ENCODE peak calls at places on chromosomes 13 and 19, in eight cellular contexts. F is right lobe of liver, D is mammary epithelial cell, Z is HFF-Myc, L is colonic mucosa, V is A549, K is K562, P is neural progenitor cell. I is an unnamed sample.

GRCh38 chr19:40932008-40932959 is 50.3 kb upstream of the CYP2A7 start:
- DNase-seq in F (no peak), D (no peak), Z (no peak), L (no peak), V (no peak), K (peak), P (no peak), I (no peak)

GRCh38 chr19:39968789-39969188 is 2.2 kb upstream of the PSMC4 start:
- DNase-seq in F (no peak), D (no peak), Z (no peak), L (peak), V (no peak), K (no peak), P (no peak), I (no peak)

GRCh38 chr13:23321534-23322241 is 111.8 kb downstream of the SACS start:
- DNase-seq in F (no peak), D (peak), Z (peak), L (no peak), V (peak), K (no peak), P (no peak), I (peak)

GRCh38 chr19:43774103-43774939 is 6.5 kb downstream of the KCNN4 start:
- DNase-seq in F (peak), D (no peak), Z (no peak), L (peak), V (no peak), K (peak), P (peak), I (peak)

GRCh38 chr19:30088567-30088966 is 146.5 kb downstream of the URI1 start:
- DNase-seq in F (peak), D (no peak), Z (no peak), L (no peak), V (no peak), K (no peak), P (no peak), I (no peak)

GRCh38 chr13:32039056-32039455 is 7.5 kb downstream of the FRY start:
- DNase-seq in F (no peak), D (no peak), Z (no peak), L (no peak), V (no peak), K (no peak), P (no peak), I (no peak)

GRCh38 chr19:39199025-39199424 is 2.3 kb downstream of the NCCRP1 start:
- DNase-seq in F (no peak), D (no peak), Z (no peak), L (no peak), V (no peak), K (no peak), P (peak), I (no peak)

GRCh38 chr19:11261431-11261901 is 858 bp downstream of the DOCK6 start:
- DNase-seq in F (no peak), D (no peak), Z (no peak), L (no peak), V (no peak), K (no peak), P (peak), I (no peak)

GRCh38 chr19:41612483-41612882 is 14.4 kb downstream of the CEACAM4 start:
- DNase-seq in F (no peak), D (no peak), Z (no peak), L (no peak), V (no peak), K (no peak), P (no peak), I (no peak)

GRCh38 chr19:11322269-11323024 is 17.0 kb downstream of the RAB3D start:
- DNase-seq in F (no peak), D (no peak), Z (no peak), L (no peak), V (no peak), K (no peak), P (no peak), I (no peak)

GRCh38 chr19:28932446-28932845 is 280.5 kb downstream of the UQCRFS1 start:
- DNase-seq in F (no peak), D (no peak), Z (no peak), L (no peak), V (no peak), K (no peak), P (no peak), I (no peak)

GRCh38 chr19:50873056-50873455 is at the start of gene KLK2:
- DNase-seq in F (no peak), D (no peak), Z (no peak), L (no peak), V (no peak), K (no peak), P (no peak), I (no peak)

GRCh38 chr19:50875795-50876422 is 2.7 kb downstream of the KLK2 start:
- DNase-seq in F (no peak), D (no peak), Z (no peak), L (no peak), V (no peak), K (no peak), P (no peak), I (no peak)

GRCh38 chr19:50869479-50869878 is 3.8 kb upstream of the KLK2 start:
- DNase-seq in F (no peak), D (no peak), Z (no peak), L (no peak), V (no peak), K (no peak), P (no peak), I (no peak)

GRCh38 chr19:50874185-50874584 is 946 bp downstream of the KLK2 start:
- DNase-seq in F (no peak), D (no peak), Z (no peak), L (no peak), V (no peak), K (no peak), P (no peak), I (no peak)

DNA sequence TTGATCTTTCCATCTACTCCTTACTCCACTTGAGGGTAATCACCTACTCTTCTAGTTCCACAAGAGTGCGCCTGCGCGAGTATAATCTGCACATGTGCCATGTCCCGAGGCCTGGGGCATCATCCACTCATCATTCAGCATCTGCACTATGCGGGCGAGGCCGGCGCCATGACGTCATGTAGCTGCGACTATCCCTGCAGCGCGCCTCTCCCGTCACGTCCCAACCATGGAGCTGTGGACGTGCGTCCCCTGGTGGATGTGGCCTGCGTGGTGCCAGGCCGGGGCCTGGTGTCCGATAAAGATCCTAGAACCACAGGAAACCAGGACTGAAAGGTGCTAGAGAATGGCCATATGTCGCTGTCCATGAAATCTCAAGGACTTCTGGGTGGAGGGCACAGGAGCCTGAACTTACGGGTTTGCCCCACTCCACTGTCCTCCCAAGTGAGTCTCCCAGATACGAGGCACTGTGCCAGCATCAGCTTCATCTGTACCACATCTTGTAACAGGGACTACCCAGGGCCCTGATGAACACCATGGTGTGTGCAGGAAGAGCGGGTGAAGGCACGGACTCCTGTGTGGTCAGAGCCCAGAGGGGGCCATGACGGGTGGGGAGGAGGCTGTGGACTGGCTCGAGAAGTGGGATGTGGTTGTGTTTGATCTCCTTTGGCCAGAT is 2.7 kb upstream of the KLK2 start:
- DNase-seq in F (no peak), D (no peak), Z (no peak), L (no peak), V (peak), K (peak), P (peak), I (no peak)
- TF ChIP-seq CTCF in F (no peak), D (no peak), Z (no peak), L (no peak), V (peak), K (peak), P (peak), I (no peak)

GRCh38 chr19:36113425-36113824 is 1.2 kb downstream of the POLR2I start:
- DNase-seq in F (no peak), D (no peak), Z (no peak), L (no peak), V (no peak), K (no peak), P (no peak), I (no peak)

GRCh38 chr19:36112678-36113077 is 1.7 kb downstream of the OVOL3 start:
- DNase-seq in F (no peak), D (no peak), Z (no peak), L (no peak), V (no peak), K (no peak), P (no peak), I (no peak)

GRCh38 chr19:36114763-36115452 is at the start of gene POLR2I:
- DNase-seq in F (peak), D (peak), Z (peak), L (peak), V (peak), K (peak), P (peak), I (peak)

GRCh38 chr19:36115453-36116343 is at the start of gene TBCB:
- DNase-seq in F (peak), D (no peak), Z (no peak), L (peak), V (peak), K (peak), P (peak), I (no peak)

DNA sequence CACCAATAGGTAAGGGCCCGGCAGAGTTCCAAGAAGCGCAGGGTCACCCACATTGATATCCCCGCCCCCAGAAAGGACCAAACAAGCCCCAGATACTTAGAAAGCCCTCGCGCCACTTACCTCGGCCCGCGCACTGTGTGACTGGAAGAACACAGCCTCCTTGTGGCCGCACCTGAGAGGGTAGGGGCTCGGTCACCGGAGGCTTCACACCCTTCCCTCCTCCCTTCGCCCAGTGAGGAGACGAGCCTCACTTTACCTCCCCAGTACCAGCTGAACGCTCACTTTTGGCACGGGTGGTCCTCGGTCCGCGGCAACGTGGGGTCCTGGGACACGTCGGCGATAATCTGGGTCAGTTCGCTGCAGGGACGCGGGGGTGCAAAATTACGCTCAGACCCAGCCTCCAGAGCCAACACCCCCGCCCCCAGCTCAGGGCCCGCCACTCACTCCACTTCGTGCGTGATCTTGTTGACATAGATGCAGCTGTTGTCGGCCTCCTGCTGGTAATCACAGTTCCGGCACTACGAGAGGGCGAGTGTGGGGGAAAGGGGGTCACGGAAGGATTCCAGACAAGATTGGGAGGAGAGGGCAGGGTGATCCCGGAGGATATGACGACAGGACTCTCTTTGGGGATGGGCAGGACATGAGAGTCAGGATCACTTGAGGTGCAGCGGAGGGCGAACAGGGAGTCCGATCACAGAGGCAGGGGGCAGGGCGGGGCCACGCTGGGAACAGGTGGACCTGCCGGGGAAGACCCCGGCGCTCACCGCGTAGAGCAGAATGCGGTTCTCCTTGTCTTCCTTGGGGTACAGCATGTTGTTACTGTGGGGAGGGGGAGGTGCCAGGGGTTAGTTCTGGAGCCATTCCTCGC is 546 bp downstream of the POLR2I start:
- DNase-seq in F (no peak), D (peak), Z (no peak), L (no peak), V (peak), K (peak), P (peak), I (peak)
- TF ChIP-seq CTCF in F (no peak), D (peak), Z (peak), L (no peak), V (no peak), K (peak), P (no peak), I (peak)

GRCh38 chr13:113086031-113086750 is 19.4 kb upstream of the F7 start:
- DNase-seq in F (no peak), D (no peak), Z (no peak), L (no peak), V (peak), K (peak), P (peak), I (no peak)
- TF ChIP-seq CTCF in F (no peak), D (no peak), Z (peak), L (no peak), V (no peak), K (peak), P (peak), I (no peak)

GRCh38 chr13:98033277-98034247 is 80.1 kb downstream of the IPO5 start:
- DNase-seq in F (no peak), D (peak), Z (peak), L (no peak), V (peak), K (peak), P (peak), I (peak)
- TF ChIP-seq CTCF in F (peak), D (peak), Z (peak), L (no peak), V (peak), K (peak), P (peak), I (peak)

GRCh38 chr13:27338816-27339215 is 68.2 kb downstream of the RASL11A start:
- DNase-seq in F (no peak), D (no peak), Z (no peak), L (no peak), V (no peak), K (peak), P (peak), I (no peak)
- TF ChIP-seq CTCF in F (no peak), D (peak), Z (peak), L (no peak), V (no peak), K (peak), P (peak), I (no peak)

GRCh38 chr13:76820759-76821158 is 65.4 kb downstream of the KCTD12 start:
- DNase-seq in F (no peak), D (no peak), Z (no peak), L (no peak), V (no peak), K (no peak), P (no peak), I (no peak)

GRCh38 chr13:76825415-76825814 is 60.8 kb downstream of the KCTD12 start:
- DNase-seq in F (no peak), D (no peak), Z (no peak), L (no peak), V (no peak), K (no peak), P (no peak), I (no peak)

GRCh38 chr13:76823969-76824368 is 62.2 kb downstream of the KCTD12 start:
- DNase-seq in F (no peak), D (no peak), Z (no peak), L (no peak), V (no peak), K (no peak), P (peak), I (no peak)

GRCh38 chr13:76826527-76826926 is 59.7 kb downstream of the KCTD12 start:
- DNase-seq in F (no peak), D (no peak), Z (no peak), L (no peak), V (no peak), K (no peak), P (no peak), I (no peak)

GRCh38 chr13:76822691-76823267 is 63.4 kb downstream of the KCTD12 start:
- DNase-seq in F (no peak), D (peak), Z (no peak), L (no peak), V (no peak), K (no peak), P (no peak), I (peak)
- TF ChIP-seq CTCF in F (peak), D (peak), Z (no peak), L (peak), V (no peak), K (peak), P (no peak), I (peak)

DNA sequence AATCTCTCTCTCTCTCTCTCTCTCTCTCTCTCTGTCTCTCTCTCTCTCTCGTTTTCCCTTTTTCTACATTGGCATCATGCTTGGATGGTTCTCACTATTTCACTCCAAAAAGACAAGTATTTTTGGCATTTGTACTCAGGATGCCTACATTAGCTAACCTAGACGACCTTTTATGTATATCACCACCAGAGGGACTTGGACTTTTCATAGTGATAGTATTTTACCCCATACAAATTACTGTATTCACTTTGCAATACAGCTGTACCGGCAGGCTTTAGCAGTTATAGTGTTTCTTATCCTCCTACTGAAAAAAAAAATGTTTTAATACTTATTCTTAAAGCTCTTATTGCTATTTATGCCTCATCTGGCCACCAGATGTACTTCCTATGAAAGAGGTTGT is 687.2 kb upstream of the KLHL1 start:
- DNase-seq in F (no peak), D (no peak), Z (no peak), L (no peak), V (no peak), K (no peak), P (no peak), I (no peak)
- TF ChIP-seq CTCF in F (no peak), D (no peak), Z (no peak), L (no peak), V (no peak), K (no peak), P (peak), I (no peak)